ENCODE peak calls at places on chromosomes 12 and 14, in five cellular contexts. U, F, G, D and A are unnamed samples.

GRCh38 chr12:122880668-122881067 is 15.3 kb downstream of the VPS37B start:
- DNase-seq in U (no peak), F (no peak), G (peak), D (no peak), A (no peak)

GRCh38 chr12:2824541-2824940 is 10.3 kb downstream of the NRIP2 start:
- DNase-seq in U (no peak), F (no peak), G (no peak), D (no peak), A (no peak)

GRCh38 chr14:61153436-61153835 is 127.7 kb downstream of the TMEM30B start:
- DNase-seq in U (no peak), F (no peak), G (peak), D (no peak), A (no peak)

GRCh38 chr12:131164096-131164872 is 210.6 kb downstream of the ADGRD1 start:
- DNase-seq in U (no peak), F (no peak), G (no peak), D (no peak), A (no peak)

GRCh38 chr12:124953689-124954405 is 35.1 kb downstream of the DHX37 start:
- DNase-seq in U (no peak), F (no peak), G (no peak), D (no peak), A (no peak)

GRCh38 chr12:69330475-69331473 is 17.4 kb upstream of the LYZ start:
- DNase-seq in U (no peak), F (no peak), G (peak), D (no peak), A (no peak)

GRCh38 chr14:99560946-99561683 is 42.9 kb downstream of the CCDC85C start:
- DNase-seq in U (no peak), F (no peak), G (no peak), D (no peak), A (no peak)

GRCh38 chr12:110699591-110700445 is 10.9 kb upstream of the HVCN1 start:
- DNase-seq in U (no peak), F (no peak), G (no peak), D (no peak), A (no peak)

GRCh38 chr12:19547258-19547657 is 108.0 kb downstream of the AEBP2 start:
- DNase-seq in U (peak), F (no peak), G (peak), D (no peak), A (no peak)

GRCh38 chr12:2372735-2373134 is 319.9 kb downstream of the CACNA1C start:
- DNase-seq in U (no peak), F (peak), G (no peak), D (no peak), A (no peak)

GRCh38 chr14:49977126-49977841 is 84.4 kb downstream of the ARF6 start:
- DNase-seq in U (no peak), F (no peak), G (no peak), D (no peak), A (no peak)

GRCh38 chr12:115257791-115258190 is 573.8 kb upstream of the TBX3 start:
- DNase-seq in U (peak), F (no peak), G (peak), D (peak), A (no peak)

GRCh38 chr14:102362084-102362483 is 606 bp downstream of the CINP start:
- DNase-seq in U (peak), F (no peak), G (peak), D (no peak), A (no peak)

GRCh38 chr12:130650131-130650530 is 66.0 kb downstream of the RIMBP2 start:
- DNase-seq in U (no peak), F (peak), G (no peak), D (no peak), A (no peak)

GRCh38 chr14:90571149-90571548 is 174.3 kb downstream of the CALM1 start:
- DNase-seq in U (no peak), F (no peak), G (no peak), D (no peak), A (no peak)
- TF ChIP-seq CTCF in U (no peak), F (no peak), G (no peak), D (no peak), A (no peak)

GRCh38 chr12:57087689-57088441 is 1.0 kb upstream of the NAB2 start:
- DNase-seq in U (peak), F (peak), G (peak), D (peak), A (peak)
- TF ChIP-seq CTCF in U (no peak), F (no peak), G (no peak), D (no peak), A (no peak)

GRCh38 chr12:81167694-81168093 is 89.8 kb downstream of the ACSS3 start:
- DNase-seq in U (peak), F (no peak), G (peak), D (peak), A (no peak)
- TF ChIP-seq CTCF in U (no peak), F (no peak), G (no peak), D (no peak), A (no peak)

DNA sequence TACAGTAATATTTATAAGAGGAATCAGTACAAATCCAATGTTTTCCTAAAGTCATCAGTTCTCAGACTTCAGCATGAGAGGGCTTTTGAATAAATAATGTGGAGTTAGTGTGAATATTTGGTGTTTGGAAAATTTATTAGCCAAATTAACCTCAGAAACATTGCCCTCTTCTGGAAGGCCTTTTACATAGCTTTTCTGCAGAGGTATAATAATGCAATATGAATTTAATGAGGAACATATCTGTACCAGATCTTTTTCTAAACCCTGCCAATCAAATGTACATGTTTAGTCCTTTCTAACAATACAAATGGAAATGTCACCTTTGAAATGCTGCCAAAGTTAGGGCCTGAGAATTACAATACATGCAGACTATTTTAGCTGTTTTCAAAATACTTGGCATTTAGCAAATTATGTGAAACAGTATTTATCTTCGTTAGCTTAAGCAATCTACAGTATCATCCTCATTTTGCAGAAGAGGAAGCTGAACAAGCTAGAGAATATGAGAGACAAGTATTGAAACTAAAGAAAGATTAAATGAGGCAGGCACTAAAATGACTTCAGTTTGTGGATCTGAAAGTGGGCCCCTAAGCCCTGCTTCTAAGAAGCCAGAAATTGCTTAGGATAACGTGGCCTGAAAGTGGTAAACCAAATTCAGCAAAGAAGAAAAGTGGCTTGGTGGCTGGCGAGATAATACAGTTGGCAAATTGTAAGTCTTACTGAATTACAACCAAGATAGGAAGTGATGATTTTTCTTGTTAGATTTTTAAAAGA is 60.4 kb upstream of the MANSC4 start:
- DNase-seq in U (no peak), F (no peak), G (peak), D (no peak), A (no peak)
- TF ChIP-seq CTCF in U (peak), F (no peak), G (peak), D (peak), A (peak)

GRCh38 chr12:107736914-107737313 is 24.0 kb downstream of the PRDM4 start:
- DNase-seq in U (no peak), F (no peak), G (no peak), D (no peak), A (no peak)
- TF ChIP-seq CTCF in U (no peak), F (no peak), G (no peak), D (no peak), A (no peak)

DNA sequence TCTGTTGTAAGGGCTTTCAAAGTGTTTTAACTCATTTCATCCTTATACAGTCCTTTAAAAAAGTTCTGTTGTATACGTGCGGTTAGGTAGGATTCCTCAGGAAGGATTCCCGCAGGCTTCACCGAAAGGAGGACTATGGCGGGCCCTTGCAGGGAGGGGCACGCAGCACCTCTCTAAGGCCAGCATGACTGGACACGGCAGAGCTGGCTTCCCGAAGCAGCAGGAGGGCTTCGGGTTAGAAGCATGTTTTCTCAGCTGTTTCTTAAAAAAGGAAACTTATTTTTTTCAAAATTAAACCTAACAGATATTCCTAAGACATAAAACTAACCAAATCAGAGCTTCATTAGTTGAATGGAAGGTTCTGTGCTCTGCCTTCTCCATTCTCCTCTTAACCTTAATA is 21.3 kb downstream of the IQSEC3 start:
- DNase-seq in U (no peak), F (no peak), G (peak), D (no peak), A (no peak)
- TF ChIP-seq CTCF in U (no peak), F (no peak), G (no peak), D (no peak), A (no peak)

GRCh38 chr12:47811581-47812484 is 7.9 kb downstream of the HDAC7 start:
- DNase-seq in U (no peak), F (no peak), G (peak), D (no peak), A (no peak)
- TF ChIP-seq CTCF in U (no peak), F (no peak), G (no peak), D (no peak), A (no peak)

DNA sequence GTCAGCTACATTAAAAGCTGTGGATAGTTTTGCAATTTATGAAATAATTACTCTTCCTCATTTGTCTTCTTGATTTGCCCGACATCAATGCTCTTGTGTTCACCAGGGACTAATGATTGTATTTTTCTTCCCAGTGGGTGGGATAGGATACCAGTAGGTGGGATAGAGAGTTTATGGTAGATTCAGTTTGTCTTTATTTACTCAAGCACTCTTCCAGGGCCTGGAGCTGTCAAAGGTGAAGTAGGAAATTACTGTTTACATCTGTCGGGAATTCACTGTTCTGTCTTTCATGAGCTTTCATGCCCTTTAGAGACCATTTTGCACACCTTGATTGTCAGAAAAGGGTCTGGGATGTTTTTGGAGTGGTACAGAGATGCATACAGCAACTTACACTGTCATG is 36.7 kb downstream of the ETV6 start:
- DNase-seq in U (no peak), F (no peak), G (no peak), D (no peak), A (no peak)
- TF ChIP-seq CTCF in U (no peak), F (no peak), G (no peak), D (no peak), A (no peak)

GRCh38 chr14:36604757-36605505 is 22.5 kb upstream of the NKX2-8 start:
- DNase-seq in U (peak), F (no peak), G (peak), D (peak), A (peak)
- TF ChIP-seq CTCF in U (peak), F (peak), G (peak), D (peak), A (peak)

GRCh38 chr12:119274636-119275065 is 59.9 kb upstream of the CCDC60 start:
- DNase-seq in U (no peak), F (no peak), G (no peak), D (no peak), A (no peak)
- TF ChIP-seq CTCF in U (no peak), F (no peak), G (no peak), D (no peak), A (no peak)